ENCODE peak calls at places on chromosome 21, in eight cellular contexts. M is foreskin fibroblast, K is hepatocyte, S is IMR-90, A is kidney epithelial cell, D is osteoblast, I is GM20000, G is RWPE1. Z is an unnamed sample.

GRCh38 chr21:43884012-43884860 is 19.2 kb downstream of the AGPAT3 start:
- DNase-seq in M (no peak), I (peak; percentile 62), S (no peak), D (peak; percentile 68), A (peak; percentile 21), K (peak; percentile 91), G (peak; percentile 40), Z (no peak)

GRCh38 chr21:31872452-31873274 is at the start of gene HUNK:
- DNase-seq in D (peak; percentile 87), M (no peak), I (peak; percentile 45), S (peak; percentile 54), G (no peak), K (peak; percentile 76), A (no peak), Z (peak; percentile 17)

GRCh38 chr21:32597205-32597604 is 11.9 kb upstream of the TCP10L start:
- DNase-seq in D (peak; percentile 86), S (peak; percentile 95), G (peak; percentile 69), M (peak; percentile 86), K (no peak), I (no peak), A (peak; percentile 83), Z (peak; percentile 97)

GRCh38 chr21:25313891-25314646 is 293.2 kb downstream of the MRPL39 start:
- DNase-seq in K (no peak), G (peak; percentile 4), I (no peak), M (no peak), A (no peak), S (peak; percentile 67), D (no peak), Z (peak; percentile 66)

GRCh38 chr21:33112670-33113596 is 43.0 kb downstream of the OLIG1 start:
- DNase-seq in S (no peak), M (no peak), A (no peak), G (no peak), K (no peak), D (no peak), I (no peak), Z (no peak)

GRCh38 chr21:42373181-42373907 is 7.0 kb upstream of the TFF1 start:
- DNase-seq in D (no peak), M (no peak), K (no peak), S (no peak), A (no peak), I (no peak), G (no peak), Z (no peak)

GRCh38 chr21:33441489-33442477 is 38.0 kb downstream of the TMEM50B start:
- DNase-seq in K (peak; percentile 16), M (peak; percentile 52), S (peak; percentile 94), I (peak; percentile 73), G (peak; percentile 73), A (peak; percentile 93), D (peak; percentile 74), Z (peak; percentile 83)

GRCh38 chr21:22900511-22900910 is 1902.3 kb downstream of the NCAM2 start:
- DNase-seq in S (peak; percentile 2), M (no peak), D (no peak), I (no peak), G (peak; percentile 27), A (no peak), K (no peak), Z (no peak)

GRCh38 chr21:41228492-41228891 is 60.5 kb downstream of the BACE2 start:
- DNase-seq in I (no peak), G (no peak), M (no peak), D (no peak), S (no peak), A (no peak), K (no peak), Z (no peak)

GRCh38 chr21:15014220-15014619 is 50.6 kb downstream of the NRIP1 start:
- DNase-seq in K (no peak), M (no peak), S (peak; percentile 41), G (no peak), A (no peak), I (no peak), D (no peak), Z (no peak)

GRCh38 chr21:43306911-43307676 is 119.8 kb downstream of the SIK1 start:
- DNase-seq in G (peak; percentile 89), S (peak; percentile 28), K (peak; percentile 69), M (no peak), D (peak; percentile 96), I (peak; percentile 72), A (peak; percentile 26), Z (peak; percentile 25)

GRCh38 chr21:34204481-34205439 is 131.4 kb downstream of the MRPS6 start:
- DNase-seq in I (no peak), M (no peak), G (no peak), S (no peak), D (no peak), A (no peak), K (no peak), Z (no peak)

GRCh38 chr21:41895643-41896493 is 16.7 kb upstream of the PRDM15 start:
- DNase-seq in D (peak; percentile 80), I (peak; percentile 69), S (peak; percentile 18), M (no peak), G (no peak), A (no peak), K (no peak), Z (no peak)

GRCh38 chr21:41605178-41605933 is 97.4 kb upstream of the TMPRSS2 start:
- DNase-seq in A (no peak), I (no peak), K (peak; percentile 48), D (no peak), S (no peak), M (no peak), G (no peak), Z (no peak)

GRCh38 chr21:15264084-15264483 is 199.3 kb upstream of the NRIP1 start:
- DNase-seq in D (no peak), S (no peak), I (no peak), G (no peak), A (no peak), K (no peak), M (no peak), Z (no peak)

GRCh38 chr21:41521489-41522027 is 13.6 kb upstream of the TMPRSS2 start:
- DNase-seq in K (no peak), I (no peak), M (no peak), G (no peak), D (no peak), S (no peak), A (no peak), Z (no peak)

GRCh38 chr21:20040768-20041167 is 957.4 kb upstream of the NCAM2 start:
- DNase-seq in A (no peak), K (peak; percentile 24), I (no peak), G (no peak), M (no peak), S (no peak), D (no peak), Z (no peak)

GRCh38 chr21:41641821-41642368 is 125.0 kb downstream of the RIPK4 start:
- DNase-seq in M (peak; percentile 90), S (peak; percentile 94), K (peak; percentile 71), I (no peak), A (peak; percentile 67), D (peak; percentile 96), G (peak; percentile 73), Z (peak; percentile 97)

GRCh38 chr21:32329776-32330175 is 31.1 kb downstream of the MRAP start:
- DNase-seq in G (no peak), S (peak; percentile 62), M (peak; percentile 40), I (no peak), A (no peak), D (no peak), K (no peak), Z (peak; percentile 59)

GRCh38 chr21:25956993-25957714 is 213.4 kb downstream of the APP start:
- DNase-seq in I (no peak), K (no peak), G (no peak), A (no peak), M (peak; percentile 85), S (peak; percentile 86), D (peak; percentile 25), Z (peak; percentile 90)

GRCh38 chr21:9772348-9772672 is 749.1 kb upstream of the TPTE start:
- DNase-seq in I (no peak), M (no peak), S (no peak), K (no peak), D (no peak), G (no peak), A (no peak), Z (no peak)

GRCh38 chr21:44353200-44353970 is at the start of gene TRPM2:
- DNase-seq in S (no peak), I (peak; percentile 75), K (no peak), M (peak; percentile 25), G (no peak), A (no peak), D (peak; percentile 21), Z (peak; percentile 30)

GRCh38 chr21:39183272-39184049 is at the start of gene PSMG1:
- DNase-seq in G (peak; percentile 83), I (peak; percentile 92), D (peak; percentile 95), S (peak; percentile 90), K (peak; percentile 98), M (peak; percentile 94), A (peak; percentile 66), Z (peak; percentile 91)
- TF ChIP-seq CTCF in G (no peak), I (no peak), D (no peak), S (no peak), K (no peak), M (no peak), A (no peak), Z (no peak)

DNA sequence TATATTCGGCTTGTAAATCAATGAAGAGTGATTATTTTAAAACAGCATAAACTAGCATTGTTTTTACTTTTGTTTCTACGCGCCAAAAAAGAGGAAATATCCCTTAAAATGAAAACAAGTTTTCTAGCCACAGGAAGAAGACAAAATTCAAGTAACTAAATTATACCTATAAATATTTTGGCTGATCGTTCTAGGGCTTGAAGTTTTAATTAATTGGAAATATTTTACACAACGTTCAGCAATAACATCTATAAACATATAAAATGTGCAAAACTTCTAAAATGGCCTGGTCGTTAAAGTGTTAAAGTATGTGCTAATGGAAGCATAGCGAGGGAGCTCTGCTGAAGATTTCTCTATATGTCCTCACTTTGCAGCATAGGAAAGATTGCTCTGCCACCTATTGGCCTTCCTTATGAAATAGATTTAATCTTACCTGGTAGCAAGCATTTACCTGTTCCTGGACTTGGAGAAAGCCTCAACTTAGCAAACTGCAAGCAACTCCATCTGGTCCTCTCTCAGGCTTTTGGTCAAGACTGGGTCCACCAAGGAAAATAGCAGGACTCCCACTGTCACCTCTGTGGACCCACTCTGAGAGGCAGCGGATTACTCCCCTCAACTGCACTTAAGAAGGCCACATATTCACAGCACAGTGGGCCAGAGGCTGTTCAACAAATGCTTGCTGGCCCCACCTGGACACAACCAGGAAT is 351.3 kb upstream of the RUNX1 start:
- DNase-seq in D (peak; percentile 37), I (peak; percentile 66), S (peak; percentile 67), K (peak; percentile 80), A (peak; percentile 45), M (peak; percentile 19), G (peak; percentile 62), Z (peak; percentile 71)
- TF ChIP-seq CTCF in D (peak; percentile 54), I (peak; percentile 47), S (peak; percentile 61), K (peak; percentile 79), A (peak; percentile 58), M (peak; percentile 16), G (peak; percentile 67), Z (peak; percentile 48)

GRCh38 chr21:36754241-36754881 is 55.4 kb downstream of the SIM2 start:
- DNase-seq in K (no peak), S (no peak), D (no peak), M (no peak), A (no peak), G (no peak), I (no peak), Z (no peak)
- TF ChIP-seq CTCF in K (no peak), S (no peak), D (no peak), M (no peak), A (no peak), G (no peak), I (no peak), Z (no peak)

DNA sequence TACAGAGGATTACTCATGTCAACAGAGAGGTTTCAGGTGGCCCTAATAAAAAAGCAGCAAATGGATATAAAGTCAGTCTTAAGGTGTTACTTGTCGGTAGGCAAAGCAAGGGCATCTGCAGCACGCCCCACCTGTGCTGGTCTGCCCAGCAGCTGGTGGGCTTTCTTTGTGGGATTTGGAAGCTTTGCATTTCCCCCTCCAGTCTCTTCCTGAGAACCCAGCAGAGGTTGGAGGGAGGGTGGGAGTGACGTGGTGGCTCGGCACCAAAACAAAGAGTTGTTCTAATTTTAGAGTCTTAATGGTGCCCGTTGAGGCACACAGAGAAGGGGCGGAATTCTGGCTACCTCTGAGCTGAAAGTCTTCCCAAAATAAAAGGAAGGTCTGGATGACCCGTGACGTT is 4.8 kb upstream of the PCBP3 start:
- DNase-seq in M (no peak), S (no peak), G (no peak), D (peak; percentile 59), K (no peak), A (no peak), I (no peak), Z (no peak)
- TF ChIP-seq CTCF in M (no peak), S (no peak), G (no peak), D (no peak), K (no peak), A (no peak), I (no peak), Z (no peak)